ENCODE peak calls at places on chromosomes 12 and 14, in six cellular contexts. F is lung, J is colonic mucosa, E is mammary epithelial cell, Q is IMR-90, N is right atrium auricular region. W is an unnamed sample.
A peak's percentile ranks its signal among the peaks of the same experiment; 100 is the strongest.

GRCh38 chr14:83300454-83301064 is 1766.9 kb upstream of the SEL1L start:
- DNase-seq in F (no peak), J (no peak), E (peak; percentile 21), Q (peak; percentile 52), N (no peak), W (no peak)

GRCh38 chr12:97283297-97283696 is 179.3 kb upstream of the RMST start:
- DNase-seq in F (no peak), J (no peak), E (no peak), Q (no peak), N (no peak), W (no peak)

GRCh38 chr12:23540572-23540971 is 408.9 kb downstream of the SOX5 start:
- DNase-seq in F (no peak), J (no peak), E (no peak), Q (no peak), N (no peak), W (no peak)

GRCh38 chr14:104940526-104941150 is 16.0 kb downstream of the PLD4 start:
- DNase-seq in F (no peak), J (no peak), E (no peak), Q (peak; percentile 11), N (no peak), W (no peak)

GRCh38 chr14:104148433-104149277 is 10.3 kb downstream of the KIF26A start:
- DNase-seq in F (no peak), J (no peak), E (no peak), Q (no peak), N (no peak), W (no peak)

GRCh38 chr14:77181603-77182437 is at the start of gene TMEM63C:
- DNase-seq in F (no peak), J (peak; percentile 66), E (peak; percentile 83), Q (no peak), N (peak; percentile 16), W (no peak)

GRCh38 chr12:1660304-1661187 is 30.3 kb upstream of the ADIPOR2 start:
- DNase-seq in F (peak; percentile 90), J (peak; percentile 87), E (peak; percentile 90), Q (no peak), N (peak; percentile 84), W (peak; percentile 84)

GRCh38 chr12:89706551-89707348 is 1.9 kb downstream of the ATP2B1 start:
- DNase-seq in F (no peak), J (peak; percentile 29), E (peak; percentile 62), Q (peak; percentile 19), N (no peak), W (no peak)

GRCh38 chr12:6792522-6793201 is 3.3 kb downstream of the CD4 start:
- DNase-seq in F (no peak), J (no peak), E (no peak), Q (peak; percentile 13), N (no peak), W (no peak)

GRCh38 chr14:104293851-104294627 is 155.7 kb downstream of the KIF26A start:
- DNase-seq in F (no peak), J (peak; percentile 68), E (no peak), Q (no peak), N (no peak), W (no peak)

GRCh38 chr12:116434155-116435065 is 124.8 kb upstream of the MAP1LC3B2 start:
- DNase-seq in F (peak; percentile 86), J (peak; percentile 82), E (peak; percentile 81), Q (peak; percentile 92), N (peak; percentile 92), W (peak; percentile 32)

GRCh38 chr12:120252071-120252906 is 13.2 kb downstream of the PXN start:
- DNase-seq in F (peak; percentile 46), J (no peak), E (no peak), Q (no peak), N (no peak), W (no peak)

GRCh38 chr12:52541709-52542108 is 11.2 kb downstream of the KRT71 start:
- DNase-seq in F (no peak), J (no peak), E (no peak), Q (no peak), N (no peak), W (no peak)

GRCh38 chr14:44657688-44658388 is 150.8 kb upstream of the FSCB start:
- DNase-seq in F (no peak), J (no peak), E (peak; percentile 1), Q (peak; percentile 0), N (no peak), W (no peak)

GRCh38 chr12:13342971-13343370 is 146.4 kb downstream of the EMP1 start:
- DNase-seq in F (no peak), J (no peak), E (peak; percentile 66), Q (no peak), N (no peak), W (no peak)

GRCh38 chr12:71164877-71165197 is 7.0 kb upstream of the TSPAN8 start:
- DNase-seq in F (no peak), J (peak; percentile 68), E (peak; percentile 5), Q (no peak), N (no peak), W (no peak)

GRCh38 chr14:37890095-37890494 is 294.7 kb downstream of the TTC6 start:
- DNase-seq in F (no peak), J (no peak), E (no peak), Q (no peak), N (no peak), W (no peak)

GRCh38 chr14:98770151-98770550 is 501.8 kb downstream of the BCL11B start:
- DNase-seq in F (no peak), J (no peak), E (no peak), Q (no peak), N (no peak), W (no peak)
- H3K9me3 ChIP-seq in F (no peaks in the 10 kb centered on the region), J (no peaks in the 10 kb centered on the region), E (no peaks in the 10 kb centered on the region), Q (peaks cover 25% of the 10 kb centered on the region), N (no peaks in the 10 kb centered on the region), W (no peaks in the 10 kb centered on the region)

GRCh38 chr14:48398675-48399282 is 723.4 kb upstream of the MDGA2 start:
- DNase-seq in F (no peak), J (no peak), E (peak; percentile 19), Q (peak; percentile 47), N (no peak), W (no peak)
- TF ChIP-seq CTCF in F (no peak), J (peak; percentile 43), E (peak; percentile 53), Q (peak; percentile 59), N (peak; percentile 63), W (peak; percentile 56)

GRCh38 chr14:105979446-105979845 is 453.1 kb downstream of the TMEM121 start:
- DNase-seq in F (no peak), J (no peak), E (no peak), Q (no peak), N (no peak), W (no peak)

GRCh38 chr14:105980224-105980623 is 453.8 kb downstream of the TMEM121 start:
- DNase-seq in F (no peak), J (no peak), E (no peak), Q (no peak), N (no peak), W (no peak)

GRCh38 chr14:105974902-105975301 is 448.5 kb downstream of the TMEM121 start:
- DNase-seq in F (no peak), J (no peak), E (no peak), Q (no peak), N (no peak), W (no peak)

GRCh38 chr14:105982664-105983063 is 456.3 kb downstream of the TMEM121 start:
- DNase-seq in F (no peak), J (no peak), E (no peak), Q (no peak), N (no peak), W (no peak)

DNA sequence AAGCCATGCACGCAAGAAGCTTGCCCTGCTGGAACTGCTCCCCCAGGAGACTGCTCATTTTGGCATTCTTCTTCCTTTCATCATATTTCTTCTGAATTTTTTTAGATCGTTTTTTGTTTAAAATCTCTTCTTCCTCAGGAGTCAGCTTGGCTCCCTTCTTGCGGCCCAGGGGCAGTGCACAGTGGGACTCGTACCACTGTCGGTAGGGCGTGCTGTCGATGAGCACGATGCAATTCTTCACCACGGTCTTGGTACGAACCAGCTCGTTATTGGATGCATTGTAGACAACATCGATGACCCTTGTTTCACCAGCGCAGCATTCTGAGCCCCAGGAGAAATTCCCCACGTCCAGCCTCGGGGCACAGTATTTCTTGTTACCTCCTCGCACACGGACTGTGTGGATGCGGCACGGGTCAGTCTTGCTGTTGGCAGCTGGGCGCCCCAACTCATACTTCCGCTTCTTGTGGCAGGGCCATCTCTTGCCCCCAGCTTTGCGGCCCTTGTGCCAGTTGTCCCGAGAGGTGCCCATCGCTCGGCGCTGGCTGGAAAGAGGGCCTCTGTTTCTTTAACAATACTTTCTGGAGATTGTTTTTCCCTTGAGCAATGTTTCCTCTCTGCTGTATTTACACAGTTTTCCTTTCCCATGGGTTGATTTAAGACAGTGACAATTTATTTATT is 452.4 kb downstream of the TMEM121 start:
- DNase-seq in F (no peak), J (no peak), E (no peak), Q (no peak), N (no peak), W (no peak)
- H3K9me3 ChIP-seq in F (no peaks in the 10 kb centered on the region), J (no peaks in the 10 kb centered on the region), E (peaks cover 9% of the 10 kb centered on the region), Q (peaks cover 12% of the 10 kb centered on the region), N (no peaks in the 10 kb centered on the region), W (peaks cover 5% of the 10 kb centered on the region)

GRCh38 chr12:66537866-66538265 is 141.0 kb downstream of the GRIP1 start:
- DNase-seq in F (no peak), J (no peak), E (no peak), Q (no peak), N (no peak), W (no peak)

GRCh38 chr12:66541446-66541845 is 137.4 kb downstream of the GRIP1 start:
- DNase-seq in F (no peak), J (no peak), E (no peak), Q (no peak), N (no peak), W (no peak)

GRCh38 chr12:66533767-66534166 is 145.1 kb downstream of the GRIP1 start:
- DNase-seq in F (no peak), J (no peak), E (no peak), Q (no peak), N (no peak), W (no peak)

GRCh38 chr12:66538970-66539369 is 139.9 kb downstream of the GRIP1 start:
- DNase-seq in F (no peak), J (no peak), E (peak; percentile 39), Q (no peak), N (no peak), W (no peak)

GRCh38 chr12:66539451-66539850 is 139.4 kb downstream of the GRIP1 start:
- DNase-seq in F (no peak), J (no peak), E (no peak), Q (no peak), N (no peak), W (no peak)
- TF ChIP-seq CTCF in F (no peak), J (no peak), E (no peak), Q (no peak), N (no peak), W (no peak)

DNA sequence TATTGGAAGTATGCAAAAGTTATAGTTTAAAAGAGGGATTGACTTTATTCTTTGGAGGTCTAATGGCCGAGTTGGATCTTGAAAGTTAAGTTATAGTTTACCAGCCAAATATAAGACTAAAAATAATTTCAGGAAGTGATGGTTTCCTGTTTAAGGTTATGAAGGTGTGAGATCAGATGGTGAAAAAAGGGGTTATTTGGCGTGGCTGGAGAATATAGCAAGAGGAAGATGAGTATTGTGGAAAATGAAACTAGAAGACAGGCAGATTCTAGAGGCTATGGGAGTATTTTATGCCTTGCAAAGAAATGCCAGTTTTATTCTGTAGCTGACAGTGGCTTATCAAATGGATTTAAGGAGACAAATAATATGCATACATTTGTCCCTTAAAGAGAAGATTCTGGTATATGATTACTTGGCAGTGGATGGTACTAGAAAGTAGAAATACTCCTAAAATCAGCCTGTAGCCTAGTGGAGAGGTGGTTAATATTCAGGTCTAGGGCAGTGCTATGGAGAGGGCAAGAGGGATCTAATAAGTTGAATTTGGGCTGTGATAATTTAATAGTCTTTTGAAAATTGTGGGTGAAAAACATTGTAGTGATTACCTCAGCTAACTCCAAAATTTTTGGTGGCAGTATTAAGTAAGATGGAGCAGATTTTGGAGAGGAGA is 1091.8 kb upstream of the ATXN7L3B start:
- DNase-seq in F (no peak), J (no peak), E (no peak), Q (no peak), N (no peak), W (no peak)
- H3K9me3 ChIP-seq in F (no peaks in the 10 kb centered on the region), J (no peaks in the 10 kb centered on the region), E (no peaks in the 10 kb centered on the region), Q (peaks cover 2% of the 10 kb centered on the region), N (no peaks in the 10 kb centered on the region), W (no peaks in the 10 kb centered on the region)